ENCODE peak calls at places on chromosome 12, in ten cellular contexts. Y, J, D, L, G, B, S, T, W and Q are unnamed samples.

GRCh38 chr12:106251636-106252035 is 3.8 kb upstream of the CKAP4 start:
- DNase-seq in G (peak; percentile 21), Y (no peak), S (no peak), W (no peak), T (no peak), L (no peak), D (no peak), J (no peak), B (no peak), Q (no peak)

GRCh38 chr12:13103391-13104033 is at the start of gene GSG1:
- DNase-seq in S (no peak), Y (no peak), J (no peak), L (no peak), T (no peak), W (peak; percentile 62), D (no peak), G (no peak), B (no peak), Q (no peak)

GRCh38 chr12:116009805-116010204 is 267.7 kb downstream of the MED13L start:
- DNase-seq in G (no peak), D (no peak), W (peak; percentile 9), T (no peak), J (no peak), S (no peak), Y (no peak), L (no peak), B (no peak), Q (no peak)

GRCh38 chr12:132547207-132547740 is 57.3 kb downstream of the FBRSL1 start:
- DNase-seq in W (no peak), D (no peak), S (no peak), J (no peak), B (no peak), G (no peak), T (no peak), L (no peak), Y (no peak), Q (no peak)

GRCh38 chr12:19299765-19300164 is 139.5 kb upstream of the AEBP2 start:
- DNase-seq in D (no peak), J (no peak), B (no peak), T (no peak), W (peak; percentile 58), S (no peak), Y (peak; percentile 47), L (peak; percentile 28), G (no peak), Q (no peak)

GRCh38 chr12:124630791-124631313 is 63.4 kb upstream of the NCOR2 start:
- DNase-seq in Y (no peak), J (no peak), B (no peak), L (no peak), G (no peak), T (no peak), W (no peak), S (no peak), D (no peak), Q (no peak)

GRCh38 chr12:63445266-63445665 is 223.0 kb downstream of the DPY19L2 start:
- DNase-seq in S (no peak), G (no peak), L (no peak), T (no peak), D (no peak), B (no peak), Y (peak; percentile 9), J (no peak), W (no peak), Q (no peak)

GRCh38 chr12:101018540-101018939 is 191.5 kb downstream of the SLC5A8 start:
- DNase-seq in W (peak; percentile 92), T (no peak), J (no peak), S (no peak), D (no peak), G (no peak), B (no peak), L (no peak), Y (peak; percentile 99), Q (no peak)

GRCh38 chr12:7161811-7162210 is 27.7 kb upstream of the PEX5 start:
- DNase-seq in S (no peak), J (no peak), D (no peak), Y (no peak), L (no peak), W (no peak), T (no peak), G (no peak), B (no peak), Q (no peak)

GRCh38 chr12:80589091-80589490 is 118.3 kb upstream of the MYF6 start:
- DNase-seq in B (no peak), W (no peak), D (no peak), L (no peak), Y (no peak), J (no peak), T (no peak), S (no peak), G (no peak), Q (no peak)

GRCh38 chr12:92068441-92068840 is 77.2 kb downstream of the BTG1 start:
- DNase-seq in L (no peak), G (no peak), Y (no peak), W (no peak), D (no peak), S (no peak), B (no peak), J (no peak), T (no peak), Q (no peak)

GRCh38 chr12:79424109-79424721 is 266.5 kb downstream of the PAWR start:
- DNase-seq in W (peak; percentile 98), T (no peak), D (no peak), J (no peak), L (no peak), G (no peak), S (no peak), Y (peak; percentile 90), B (no peak), Q (no peak)

GRCh38 chr12:104656921-104657320 is 200.2 kb downstream of the CHST11 start:
- DNase-seq in S (no peak), W (peak; percentile 45), D (no peak), T (no peak), J (no peak), L (no peak), B (no peak), G (no peak), Y (no peak), Q (no peak)

GRCh38 chr12:39199371-39199770 is 243.5 kb downstream of the KIF21A start:
- DNase-seq in Y (no peak), B (no peak), G (no peak), D (no peak), L (no peak), T (no peak), J (no peak), W (no peak), S (no peak), Q (no peak)
- TF ChIP-seq CTCF in Y (no peak), B (no peak), G (no peak), D (no peak), L (no peak), T (no peak), J (no peak), W (no peak), S (no peak), Q (no peak)

DNA sequence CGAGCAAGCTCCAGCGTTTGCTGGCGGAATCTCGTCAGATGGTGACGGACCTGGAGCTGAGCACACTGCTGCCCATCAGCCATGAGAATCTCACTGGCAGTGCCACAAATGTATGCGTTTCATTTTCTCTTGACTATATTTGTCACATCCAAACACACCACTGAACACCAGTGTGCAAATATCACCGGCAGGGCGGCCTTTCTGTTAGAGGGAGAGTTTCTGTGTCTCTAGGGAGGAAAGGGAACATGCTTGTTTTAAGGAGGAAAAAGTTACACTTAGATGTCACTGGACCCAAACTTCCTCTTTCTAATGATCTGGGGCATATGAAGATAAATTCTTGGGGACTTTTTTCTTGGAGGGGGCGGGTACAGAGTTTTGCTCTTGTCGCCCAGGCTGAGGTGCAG is 21.9 kb upstream of the HIP1R start:
- DNase-seq in Y (no peak), B (no peak), T (no peak), S (no peak), J (no peak), L (no peak), G (no peak), D (no peak), W (no peak), Q (no peak)
- TF ChIP-seq CTCF in Y (no peak), B (no peak), T (no peak), S (no peak), J (no peak), L (no peak), G (no peak), D (no peak), W (no peak), Q (no peak)

GRCh38 chr12:48286665-48287064 is 64.1 kb downstream of the ZNF641 start:
- DNase-seq in B (no peak), W (peak; percentile 10), S (no peak), J (peak; percentile 10), T (no peak), Y (no peak), L (no peak), G (no peak), D (no peak), Q (no peak)
- TF ChIP-seq CTCF in B (no peak), W (peak; percentile 46), S (no peak), J (peak; percentile 50), T (peak; percentile 47), Y (peak; percentile 28), L (no peak), G (peak; percentile 51), D (no peak), Q (peak; percentile 56)

GRCh38 chr12:47942327-47943230 is 20.8 kb upstream of the TMEM106C start:
- DNase-seq in D (peak; percentile 78), Y (no peak), G (no peak), L (no peak), W (no peak), T (no peak), S (peak; percentile 62), B (no peak), J (no peak), Q (no peak)
- TF ChIP-seq CTCF in D (peak; percentile 38), Y (peak; percentile 73), G (peak; percentile 26), L (no peak), W (peak; percentile 24), T (no peak), S (no peak), B (no peak), J (no peak), Q (no peak)

GRCh38 chr12:49014547-49014946 is 4.0 kb downstream of the PRKAG1 start:
- DNase-seq in S (no peak), L (no peak), W (peak; percentile 45), T (no peak), D (no peak), B (no peak), G (no peak), J (no peak), Y (no peak), Q (no peak)
- TF ChIP-seq CTCF in S (no peak), L (no peak), W (peak; percentile 19), T (no peak), D (no peak), B (no peak), G (peak; percentile 37), J (no peak), Y (peak; percentile 15), Q (peak; percentile 44)

DNA sequence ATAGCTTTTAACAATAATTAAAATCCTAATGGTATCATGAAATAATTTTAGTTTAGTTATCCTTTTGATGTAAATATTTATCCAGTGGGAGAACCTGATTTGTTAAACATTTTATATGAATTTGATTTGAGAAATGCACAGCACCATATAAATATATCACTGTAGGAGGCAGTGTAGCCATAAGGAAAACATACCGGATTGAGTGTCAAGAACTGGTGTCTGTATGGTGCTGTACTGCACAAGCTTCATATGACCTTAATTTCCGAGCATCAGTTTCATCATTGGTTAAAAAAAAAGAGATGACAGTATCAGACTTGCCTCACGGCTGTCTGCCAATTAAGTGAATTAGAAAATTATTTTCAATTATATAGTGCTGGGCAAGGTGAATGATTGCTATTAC is 72.0 kb downstream of the TMTC2 start:
- DNase-seq in Y (no peak), T (no peak), J (no peak), G (no peak), B (no peak), D (no peak), S (no peak), L (no peak), W (no peak), Q (no peak)
- TF ChIP-seq CTCF in Y (no peak), T (no peak), J (peak; percentile 22), G (no peak), B (no peak), D (no peak), S (no peak), L (no peak), W (no peak), Q (peak; percentile 33)